ENCODE peak calls at places on chromosomes 16 and 17, in five cellular contexts. One of them, this sample, is unnamed.

GRCh38 chr17:31931781-31932180 is 5.0 kb upstream of the SUZ12 start:
- DNase-seq in nucleus accumbens: no peak
- DNase-seq in cerebellar nuclear complex: no peak
- DNase-seq in neural crest cell: no peak
- DNase-seq in dorsolateral prefrontal cortex: no peak
- DNase-seq in this sample: no peak

GRCh38 chr17:63679214-63679613 is 20.7 kb downstream of the LIMD2 start:
- DNase-seq in nucleus accumbens: no peak
- DNase-seq in dorsolateral prefrontal cortex: no peak
- DNase-seq in cerebellar nuclear complex: no peak
- DNase-seq in neural crest cell: no peak
- DNase-seq in this sample: no peak

GRCh38 chr17:77445908-77446535 is 305.3 kb downstream of the SEC14L1 start:
- DNase-seq in dorsolateral prefrontal cortex: no peak
- DNase-seq in neural crest cell: no peak
- DNase-seq in nucleus accumbens: no peak
- DNase-seq in cerebellar nuclear complex: no peak
- DNase-seq in this sample: no peak

GRCh38 chr17:6627019-6627418 is 13.5 kb downstream of the KIAA0753 start:
- DNase-seq in dorsolateral prefrontal cortex: no peak
- DNase-seq in neural crest cell: no peak
- DNase-seq in cerebellar nuclear complex: no peak
- DNase-seq in nucleus accumbens: no peak
- DNase-seq in this sample: no peak

GRCh38 chr17:60506312-60506711 is 19.7 kb downstream of the APPBP2 start:
- DNase-seq in dorsolateral prefrontal cortex: no peak
- DNase-seq in nucleus accumbens: no peak
- DNase-seq in cerebellar nuclear complex: no peak
- DNase-seq in neural crest cell: no peak
- DNase-seq in this sample: no peak

GRCh38 chr16:56513972-56514371 is 5.9 kb downstream of the BBS2 start:
- DNase-seq in dorsolateral prefrontal cortex: peak; percentile 51
- DNase-seq in nucleus accumbens: no peak
- DNase-seq in neural crest cell: no peak
- DNase-seq in cerebellar nuclear complex: peak; percentile 55
- DNase-seq in this sample: peak; percentile 19

GRCh38 chr16:56226840-56227525 is 35.7 kb downstream of the GNAO1 start:
- DNase-seq in neural crest cell: no peak
- DNase-seq in nucleus accumbens: no peak
- DNase-seq in dorsolateral prefrontal cortex: no peak
- DNase-seq in cerebellar nuclear complex: peak; percentile 88
- DNase-seq in this sample: no peak

GRCh38 chr17:628507-628941 is 86.1 kb downstream of the VPS53 start:
- DNase-seq in dorsolateral prefrontal cortex: no peak
- DNase-seq in neural crest cell: no peak
- DNase-seq in nucleus accumbens: no peak
- DNase-seq in cerebellar nuclear complex: no peak
- DNase-seq in this sample: no peak

GRCh38 chr16:84458606-84459516 is 45.6 kb downstream of the MEAK7 start:
- DNase-seq in neural crest cell: no peak
- DNase-seq in nucleus accumbens: no peak
- DNase-seq in cerebellar nuclear complex: no peak
- DNase-seq in dorsolateral prefrontal cortex: no peak
- DNase-seq in this sample: no peak

GRCh38 chr17:78532922-78533640 is 44.1 kb downstream of the DNAH17 start:
- DNase-seq in dorsolateral prefrontal cortex: no peak
- DNase-seq in nucleus accumbens: no peak
- DNase-seq in neural crest cell: no peak
- DNase-seq in cerebellar nuclear complex: no peak
- DNase-seq in this sample: no peak

GRCh38 chr17:70080541-70081347 is 5.7 kb downstream of the KCNJ16 start:
- DNase-seq in cerebellar nuclear complex: no peak
- DNase-seq in nucleus accumbens: no peak
- DNase-seq in dorsolateral prefrontal cortex: no peak
- DNase-seq in neural crest cell: no peak
- DNase-seq in this sample: no peak

GRCh38 chr17:33484559-33484958 is 191.5 kb upstream of the ASIC2 start:
- DNase-seq in neural crest cell: no peak
- DNase-seq in cerebellar nuclear complex: no peak
- DNase-seq in dorsolateral prefrontal cortex: no peak
- DNase-seq in nucleus accumbens: no peak
- DNase-seq in this sample: no peak

GRCh38 chr16:12652924-12653323 is 150.8 kb downstream of the CPPED1 start:
- DNase-seq in nucleus accumbens: no peak
- DNase-seq in cerebellar nuclear complex: no peak
- DNase-seq in dorsolateral prefrontal cortex: no peak
- DNase-seq in neural crest cell: no peak
- DNase-seq in this sample: no peak

GRCh38 chr16:28977703-28978641 is 3.4 kb downstream of the SPNS1 start:
- DNase-seq in cerebellar nuclear complex: no peak
- DNase-seq in dorsolateral prefrontal cortex: no peak
- DNase-seq in neural crest cell: no peak
- DNase-seq in nucleus accumbens: no peak
- DNase-seq in this sample: peak; percentile 43